ENCODE peak calls at places on chromosomes 7 and 10, in six cellular contexts. Z is stimulated activated effector memory CD8-positive, alpha-beta T cell treated with anti-CD3 and anti-CD28 coated beads, Interleukin-12 subunit alpha, Interleukin-12 subunit beta, amount 100 ng/mL, for 72 hours; Q is SK-N-DZ; E is activated CD8-positive, alpha-beta memory T cell treated with anti-CD3 and anti-CD28 coated beads, Interleukin-2, amount 10 ng/mL, durations not matched to agents 7 days and 5 days; R is SJSA1; C is AG09319. Y is an unnamed sample.

GRCh38 chr7:2719007-2719406 is 31.0 kb downstream of the AMZ1 start:
- DNase-seq in Z (peak), Q (no peak), E (peak), R (no peak), C (no peak), Y (no peak)

GRCh38 chr7:32481176-32481575 is 9.0 kb downstream of the LSM5 start:
- DNase-seq in Z (no peak), Q (no peak), E (no peak), R (no peak), C (no peak), Y (no peak)

GRCh38 chr7:115593111-115593510 is 437.5 kb downstream of the TFEC start:
- DNase-seq in Z (no peak), Q (no peak), E (no peak), R (no peak), C (no peak), Y (no peak)

GRCh38 chr10:70492786-70493659 is 14.5 kb downstream of the PALD1 start:
- DNase-seq in Z (no peak), Q (no peak), E (no peak), R (no peak), C (no peak), Y (no peak)

GRCh38 chr7:140200102-140200989 is 23.6 kb upstream of the KDM7A start:
- DNase-seq in Z (no peak), Q (peak), E (no peak), R (peak), C (no peak), Y (no peak)

GRCh38 chr7:120168066-120168465 is 104.9 kb upstream of the KCND2 start:
- DNase-seq in Z (no peak), Q (no peak), E (no peak), R (no peak), C (peak), Y (peak)

GRCh38 chr10:101770331-101771215 is 5.3 kb downstream of the FGF8 start:
- DNase-seq in Z (no peak), Q (no peak), E (no peak), R (no peak), C (no peak), Y (no peak)

GRCh38 chr7:22442187-22442886 is 57.7 kb downstream of the STEAP1B start:
- DNase-seq in Z (no peak), Q (no peak), E (no peak), R (no peak), C (no peak), Y (no peak)

GRCh38 chr7:139232893-139233292 is 1.9 kb downstream of the UBN2 start:
- DNase-seq in Z (no peak), Q (no peak), E (no peak), R (peak), C (peak), Y (no peak)

GRCh38 chr10:101959349-101959916 is 96.5 kb downstream of the ARMH3 start:
- DNase-seq in Z (no peak), Q (no peak), E (no peak), R (no peak), C (no peak), Y (no peak)

GRCh38 chr7:84261509-84261908 is 66.9 kb upstream of the SEMA3A start:
- DNase-seq in Z (no peak), Q (no peak), E (no peak), R (no peak), C (no peak), Y (no peak)

GRCh38 chr7:101060992-101061391 is 24.3 kb upstream of the TRIM56 start:
- DNase-seq in Z (no peak), Q (no peak), E (no peak), R (no peak), C (no peak), Y (no peak)